ENCODE peak calls at places on chromosome 14, in seven cellular contexts. H, N, C, J, P, V and D are unnamed samples.

GRCh38 chr14:51219473-51220448 is 20.3 kb upstream of the TMX1 start:
- DNase-seq in J (no peak), N (no peak), V (no peak), P (no peak), C (peak), H (peak), D (no peak)

GRCh38 chr14:90568405-90568804 is 171.6 kb downstream of the CALM1 start:
- DNase-seq in P (no peak), H (no peak), N (peak), C (peak), V (no peak), J (no peak), D (no peak)

GRCh38 chr14:43595373-43595772 is 911.7 kb downstream of the FSCB start:
- DNase-seq in V (no peak), H (no peak), C (no peak), J (no peak), P (no peak), N (no peak), D (no peak)

GRCh38 chr14:73758392-73759182 is 44.4 kb upstream of the PNMA1 start:
- DNase-seq in J (peak), C (peak), H (peak), V (peak), P (peak), N (peak), D (no peak)

GRCh38 chr14:100610511-100611217 is 23.4 kb upstream of the BEGAIN start:
- DNase-seq in N (no peak), V (no peak), P (no peak), C (no peak), J (peak), H (no peak), D (no peak)

GRCh38 chr14:96564389-96564788 is 62.2 kb downstream of the PAPOLA start:
- DNase-seq in N (no peak), C (no peak), J (no peak), H (no peak), P (no peak), V (no peak), D (no peak)

GRCh38 chr14:34682787-34683321 is 31.5 kb downstream of the CFL2 start:
- DNase-seq in H (no peak), J (no peak), V (peak), N (no peak), P (no peak), C (no peak), D (no peak)

GRCh38 chr14:93522221-93522620 is 91.5 kb downstream of the UNC79 start:
- DNase-seq in J (no peak), V (no peak), N (no peak), C (no peak), P (no peak), H (no peak), D (no peak)

GRCh38 chr14:105411017-105411941 is 8.3 kb upstream of the MTA1 start:
- DNase-seq in C (no peak), N (no peak), P (no peak), J (peak), V (no peak), H (no peak), D (no peak)